ENCODE peak calls at places on chromosome 11, in four cellular contexts. W is uterus, K is neural progenitor cell, V is AG04449. D is an unnamed sample.

GRCh38 chr11:46049325-46049860 is 71.9 kb downstream of the PHF21A start:
- DNase-seq in W (no peak), K (peak), V (no peak), D (no peak)

GRCh38 chr11:46278387-46279173 is 1.1 kb downstream of the CREB3L1 start:
- DNase-seq in W (peak), K (peak), V (no peak), D (peak)

GRCh38 chr11:77518471-77518870 is 44.6 kb upstream of the PAK1 start:
- DNase-seq in W (no peak), K (no peak), V (no peak), D (no peak)

GRCh38 chr11:92759571-92760214 is 209.8 kb upstream of the MTNR1B start:
- DNase-seq in W (no peak), K (no peak), V (no peak), D (no peak)

GRCh38 chr11:119323532-119324033 is 6.7 kb upstream of the MCAM start:
- DNase-seq in W (peak), K (peak), V (no peak), D (peak)

GRCh38 chr11:120667281-120667680 is 155.7 kb downstream of the GRIK4 start:
- DNase-seq in W (peak), K (peak), V (no peak), D (no peak)

GRCh38 chr11:129383060-129383459 is 7.4 kb downstream of the BARX2 start:
- DNase-seq in W (no peak), K (no peak), V (no peak), D (no peak)

GRCh38 chr11:94132152-94132558 is 3.5 kb downstream of the PANX1 start:
- DNase-seq in W (peak), K (no peak), V (no peak), D (peak)

GRCh38 chr11:10605941-10606381 is 37.5 kb upstream of the LYVE1 start:
- DNase-seq in W (no peak), K (peak), V (peak), D (peak)

GRCh38 chr11:93532285-93532789 is 10.9 kb downstream of the SMCO4 start:
- DNase-seq in W (no peak), K (no peak), V (no peak), D (no peak)

GRCh38 chr11:122979103-122979814 is 2.4 kb downstream of the BSX start:
- DNase-seq in W (no peak), K (peak), V (no peak), D (no peak)

GRCh38 chr11:122976396-122976733 is 5.3 kb downstream of the BSX start:
- DNase-seq in W (no peak), K (no peak), V (no peak), D (no peak)

GRCh38 chr11:122978303-122978620 is 3.4 kb downstream of the BSX start:
- DNase-seq in W (no peak), K (no peak), V (no peak), D (no peak)

GRCh38 chr11:122976734-122977454 is 4.7 kb downstream of the BSX start:
- DNase-seq in W (no peak), K (peak), V (no peak), D (no peak)

DNA sequence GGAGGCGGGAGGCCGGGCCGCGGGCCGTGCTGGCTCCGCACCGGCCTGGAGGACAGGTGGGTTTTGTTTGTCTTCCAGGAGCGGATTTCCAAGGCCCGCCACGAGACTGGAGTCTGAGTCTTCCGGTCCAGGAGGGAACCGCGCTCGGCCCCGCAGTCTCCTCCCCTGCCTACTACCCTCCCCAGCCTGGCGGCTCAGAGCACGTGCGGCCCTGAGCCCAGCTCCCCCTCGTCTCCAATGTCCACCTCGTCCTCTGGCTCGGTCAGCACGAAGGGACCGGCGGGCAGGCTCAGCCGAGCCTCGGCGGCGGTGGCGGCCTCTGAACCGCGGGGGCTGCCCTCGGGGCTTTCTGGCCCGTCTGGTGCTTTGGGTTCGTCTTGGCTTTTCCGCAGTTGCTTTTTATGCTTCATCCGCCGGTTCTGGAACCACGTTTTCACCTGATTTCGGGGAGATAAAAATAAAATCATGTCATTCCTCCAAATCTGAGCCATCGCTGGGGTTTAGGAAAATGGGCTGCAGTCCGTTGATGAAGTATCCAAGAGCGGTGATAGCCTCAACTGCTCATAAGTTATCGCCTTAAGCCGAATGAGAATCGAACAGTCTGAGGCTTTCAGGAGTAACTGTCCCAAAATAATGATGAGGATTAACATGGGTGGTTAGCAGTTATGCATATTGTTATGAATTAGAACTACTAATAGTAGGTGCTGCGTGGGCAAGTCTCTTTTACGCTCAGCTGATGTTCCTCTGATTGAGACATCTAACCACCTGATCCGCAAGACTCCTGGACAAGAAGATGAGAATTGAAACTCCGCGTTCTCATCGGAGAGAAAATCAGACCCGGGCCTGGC is 4.0 kb downstream of the BSX start:
- DNase-seq in W (no peak), K (peak), V (no peak), D (no peak)
- H3K4me3 ChIP-seq in W (no peak), K (peak), V (no peak), D (no peak)

DNA sequence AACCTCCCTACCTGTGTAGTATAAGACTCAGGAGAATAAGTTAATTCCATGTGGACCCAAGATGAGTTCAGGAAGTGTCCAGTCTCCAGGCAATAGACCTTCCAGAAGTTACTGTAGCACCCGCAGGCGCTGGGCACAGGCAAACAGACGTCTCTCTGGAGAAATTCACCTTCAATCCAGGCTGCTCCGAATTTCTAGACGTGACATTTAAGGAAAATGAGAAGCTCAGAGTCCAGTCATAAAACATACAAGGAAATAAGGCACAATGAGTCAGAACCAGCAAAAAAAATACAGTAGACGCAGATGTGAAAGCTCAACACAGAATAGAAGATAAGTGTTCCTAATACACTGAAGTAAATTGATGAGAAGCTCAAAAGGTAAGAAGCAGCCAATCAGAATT is 14.2 kb downstream of the NADSYN1 start:
- DNase-seq in W (no peak), K (no peak), V (no peak), D (no peak)
- TF ChIP-seq CTCF in W (no peak), K (no peak), V (no peak), D (no peak)

GRCh38 chr11:111882202-111882601 is 2.9 kb downstream of the CFAP68 start:
- DNase-seq in W (no peak), K (no peak), V (no peak), D (no peak)

GRCh38 chr11:111879637-111879960 is 258 bp downstream of the CFAP68 start:
- DNase-seq in W (no peak), K (no peak), V (no peak), D (no peak)

GRCh38 chr11:111878766-111879636 is at the start of the genes CFAP68 and FDXACB1:
- DNase-seq in W (peak), K (peak), V (peak), D (peak)

GRCh38 chr11:111878385-111878765 is 590 bp downstream of the FDXACB1 start:
- DNase-seq in W (no peak), K (no peak), V (no peak), D (peak)
- H3K4me3 ChIP-seq in W (peak), K (peak), V (peak), D (peak)

GRCh38 chr11:13114566-13115465 is 105.7 kb downstream of the RASSF10 start:
- DNase-seq in W (no peak), K (peak), V (no peak), D (no peak)
- TF ChIP-seq CTCF in W (no peak), K (peak), V (no peak), D (no peak)

GRCh38 chr11:127000291-127000968 is at the start of gene KIRREL3:
- DNase-seq in W (no peak), K (peak), V (no peak), D (no peak)
- H3K4me3 ChIP-seq in W (no peak), K (peak), V (peak), D (peak)

DNA sequence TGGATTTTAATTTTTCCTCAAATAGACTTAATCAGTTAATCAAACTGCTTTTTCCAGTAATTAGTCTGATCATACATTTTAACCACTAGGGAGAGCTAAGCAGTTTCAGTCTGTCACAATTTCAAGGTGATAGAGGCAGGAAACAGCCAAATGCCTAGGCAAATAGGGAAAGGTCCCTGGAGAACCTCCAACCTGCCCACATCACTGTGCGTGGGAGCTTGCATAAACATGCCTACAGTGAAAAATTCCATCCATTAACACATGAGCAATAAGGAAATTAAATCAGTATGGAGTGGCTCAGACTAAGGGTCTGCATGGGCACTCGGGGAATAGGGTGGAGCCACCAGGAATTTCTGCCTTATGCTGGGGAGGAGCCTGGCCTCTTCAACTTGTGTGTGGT is 74.6 kb downstream of the AASDHPPT start:
- DNase-seq in W (no peak), K (no peak), V (no peak), D (peak)
- TF ChIP-seq CTCF in W (no peak), K (peak), V (no peak), D (no peak)

GRCh38 chr11:62752994-62753735 is 795 bp downstream of the ZBTB3 start:
- DNase-seq in W (no peak), K (no peak), V (no peak), D (no peak)
- H3K4me3 ChIP-seq in W (peak), K (peak), V (peak), D (peak)

GRCh38 chr11:36227044-36227443 is 62.2 kb downstream of the COMMD9 start:
- DNase-seq in W (no peak), K (no peak), V (no peak), D (no peak)
- TF ChIP-seq CTCF in W (no peak), K (no peak), V (no peak), D (no peak)

GRCh38 chr11:117092951-117093590 is 5.2 kb downstream of the SIK3 start:
- DNase-seq in W (no peak), K (no peak), V (no peak), D (no peak)

GRCh38 chr11:117095301-117096139 is 2.7 kb downstream of the SIK3 start:
- DNase-seq in W (no peak), K (no peak), V (no peak), D (peak)

GRCh38 chr11:117096973-117097566 is 1.2 kb downstream of the SIK3 start:
- DNase-seq in W (no peak), K (no peak), V (no peak), D (no peak)

GRCh38 chr11:117096140-117096972 is 1.9 kb downstream of the SIK3 start:
- DNase-seq in W (no peak), K (peak), V (no peak), D (peak)

DNA sequence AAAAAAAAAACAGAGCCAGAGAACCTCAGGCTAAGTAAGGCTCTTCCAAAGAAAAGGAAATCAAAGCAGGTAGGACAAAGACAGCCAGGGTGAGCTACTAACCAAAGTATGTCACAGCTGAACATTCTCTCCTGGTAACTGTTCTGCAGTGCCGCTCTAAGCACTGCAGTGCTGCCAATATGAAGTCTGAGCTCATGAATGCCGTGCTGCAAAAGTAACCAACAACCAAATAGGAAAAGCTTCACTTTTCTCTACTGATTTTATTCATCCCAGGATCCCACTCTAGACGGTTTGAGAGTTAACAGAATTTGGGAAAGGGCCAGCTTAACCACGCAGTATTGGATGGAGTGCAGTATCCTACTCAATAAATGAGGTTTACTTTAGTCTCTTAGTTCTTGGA is 3.5 kb downstream of the SIK3 start:
- DNase-seq in W (no peak), K (peak), V (no peak), D (peak)
- H3K4me3 ChIP-seq in W (no peak), K (no peak), V (no peak), D (no peak)

DNA sequence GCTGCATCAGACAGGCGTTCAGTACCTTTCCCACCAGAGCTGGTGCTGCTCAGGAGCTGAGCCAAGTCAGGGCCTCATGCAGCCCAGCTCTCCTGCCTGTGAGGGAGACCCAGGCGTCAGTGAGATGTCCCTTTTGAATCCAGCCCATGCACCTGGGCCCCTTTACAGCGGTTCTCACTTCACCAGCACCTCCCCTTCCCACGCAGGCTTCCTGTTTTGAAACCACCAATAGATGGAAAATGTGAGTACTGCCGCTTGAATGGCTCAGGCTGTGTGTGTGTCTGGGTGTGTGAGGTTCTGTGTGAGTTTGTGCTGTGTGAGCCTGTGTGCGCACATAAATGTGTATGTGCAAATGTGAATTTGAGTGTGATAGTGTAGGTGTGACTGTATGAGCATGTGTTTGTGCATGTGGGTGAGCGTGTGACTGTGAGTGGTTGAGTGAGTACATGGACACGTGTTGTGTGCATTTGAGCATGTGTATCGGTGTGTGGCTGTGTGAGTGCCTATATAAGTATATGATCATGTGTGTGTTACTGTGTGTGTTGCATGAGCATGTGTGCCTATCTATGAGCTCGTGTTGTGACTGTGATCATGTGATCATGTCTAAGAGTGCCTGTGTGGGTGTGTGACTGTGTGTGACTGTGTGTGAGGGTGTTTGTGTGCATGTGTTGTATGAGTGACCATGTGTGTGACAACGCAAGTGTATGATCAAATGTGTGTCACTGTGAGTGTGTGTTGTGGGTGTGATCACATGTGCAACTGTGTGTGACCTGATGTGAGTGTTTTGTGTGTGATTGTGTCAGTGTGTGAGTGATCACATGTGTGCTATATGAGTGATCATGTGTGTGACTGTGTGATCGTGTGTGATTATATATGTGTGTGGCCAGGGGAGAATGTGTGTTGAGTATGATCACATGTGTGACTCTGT is 88.7 kb downstream of the UBASH3B start:
- DNase-seq in W (no peak), K (no peak), V (no peak), D (no peak)
- TF ChIP-seq CTCF in W (no peak), K (no peak), V (no peak), D (no peak)

D was measured in cardiac fibroblast.